ENCODE peak calls at places on chromosomes 5 and 9, in six cellular contexts. G, V, O, A, W and L are unnamed samples.

GRCh38 chr9:124040935-124041816 is 29.6 kb downstream of the LHX2 start:
- DNase-seq in W (peak), O (no peak), G (no peak), V (peak), A (no peak), L (peak)

GRCh38 chr5:132013006-132013689 is 1.7 kb upstream of the ACSL6 start:
- DNase-seq in W (no peak), A (no peak), O (no peak), V (no peak), G (peak), L (peak)

GRCh38 chr9:135299651-135300345 is 179.8 kb upstream of the PPP1R26 start:
- DNase-seq in O (no peak), W (peak), A (no peak), G (no peak), V (no peak), L (no peak)

GRCh38 chr5:37839441-37840035 is 303 bp downstream of the GDNF start:
- DNase-seq in W (peak), G (peak), O (no peak), A (no peak), V (no peak), L (peak)

GRCh38 chr9:78236511-78236950 is 656 bp downstream of the CEP78 start:
- DNase-seq in A (no peak), V (peak), O (no peak), G (peak), W (no peak), L (no peak)

GRCh38 chr5:113495402-113495801 is 7.1 kb upstream of the MCC start:
- DNase-seq in W (peak), G (no peak), O (no peak), A (no peak), V (no peak), L (no peak)

GRCh38 chr9:133162802-133163558 is 734 bp downstream of the GBGT1 start:
- DNase-seq in G (no peak), A (no peak), V (no peak), O (no peak), W (no peak), L (peak)

GRCh38 chr5:43034591-43034968 is 5.5 kb downstream of the ANXA2R start:
- DNase-seq in W (peak), O (no peak), G (no peak), A (no peak), V (no peak), L (no peak)

GRCh38 chr9:34547960-34548603 is 25.3 kb upstream of the ENHO start:
- DNase-seq in G (peak), W (peak), O (no peak), V (no peak), A (peak), L (peak)

GRCh38 chr9:8456327-8456726 is 656.7 kb upstream of the DMAC1 start:
- DNase-seq in W (no peak), A (no peak), O (no peak), V (no peak), G (no peak), L (no peak)

GRCh38 chr9:10265102-10265708 is 347.6 kb downstream of the PTPRD start:
- DNase-seq in O (peak), A (no peak), W (peak), V (no peak), G (no peak), L (no peak)

GRCh38 chr5:160938532-160938931 is 86.5 kb upstream of the ATP10B start:
- DNase-seq in A (no peak), G (no peak), V (no peak), O (no peak), W (peak), L (peak)

GRCh38 chr5:159097461-159098284 is 2.0 kb downstream of the EBF1 start:
- DNase-seq in V (no peak), W (peak), G (peak), O (no peak), A (no peak), L (no peak)

GRCh38 chr9:23309800-23310199 is 516.2 kb downstream of the ELAVL2 start:
- DNase-seq in O (no peak), W (no peak), G (no peak), A (no peak), V (no peak), L (no peak)

GRCh38 chr9:129406278-129407225 is 214.3 kb downstream of the C9orf50 start:
- DNase-seq in O (no peak), W (no peak), V (no peak), A (no peak), G (no peak), L (no peak)

GRCh38 chr5:59620535-59621212 is 272.9 kb downstream of the PDE4D start:
- DNase-seq in V (no peak), G (no peak), A (no peak), O (no peak), W (no peak), L (no peak)

GRCh38 chr5:154221371-154221896 is 30.9 kb downstream of the GALNT10 start:
- DNase-seq in G (no peak), A (no peak), O (peak), W (peak), V (no peak), L (no peak)

GRCh38 chr9:71634753-71635152 is 133.6 kb downstream of the CEMIP2 start:
- DNase-seq in G (peak), O (no peak), A (no peak), W (no peak), V (no peak), L (no peak)

GRCh38 chr5:141958773-141959172 is 771 bp upstream of the PCDH12 start:
- DNase-seq in A (no peak), O (no peak), G (no peak), W (peak), V (no peak), L (no peak)